ENCODE peak calls at places on chromosomes 7 and 10, in nine cellular contexts. One of them, this sample, is unnamed.

GRCh38 chr7:47384755-47385475 is 197.0 kb downstream of the TNS3 start:
- DNase-seq in HFFc6: no peak
- DNase-seq in fibroblast of the aortic adventitia: no peak
- DNase-seq in stomach: no peak
- DNase-seq in esophagus muscularis mucosa: no peak
- DNase-seq in GM12865: no peak
- DNase-seq in B cell: no peak
- DNase-seq in uterus: no peak
- DNase-seq in psoas muscle: no peak
- DNase-seq in this sample: peak

GRCh38 chr10:71473671-71474599 is 77.2 kb downstream of the CDH23 start:
- DNase-seq in psoas muscle: no peak
- DNase-seq in uterus: no peak
- DNase-seq in esophagus muscularis mucosa: no peak
- DNase-seq in fibroblast of the aortic adventitia: no peak
- DNase-seq in stomach: no peak
- DNase-seq in GM12865: no peak
- DNase-seq in B cell: no peak
- DNase-seq in HFFc6: no peak
- DNase-seq in this sample: no peak

GRCh38 chr10:132532174-132532573 is 5.4 kb upstream of the INPP5A start:
- DNase-seq in psoas muscle: no peak
- DNase-seq in uterus: peak
- DNase-seq in GM12865: no peak
- DNase-seq in HFFc6: no peak
- DNase-seq in fibroblast of the aortic adventitia: no peak
- DNase-seq in B cell: no peak
- DNase-seq in stomach: no peak
- DNase-seq in esophagus muscularis mucosa: no peak
- DNase-seq in this sample: no peak

GRCh38 chr10:3468919-3469638 is 296.5 kb upstream of the PITRM1 start:
- DNase-seq in stomach: no peak
- DNase-seq in uterus: peak
- DNase-seq in GM12865: peak
- DNase-seq in esophagus muscularis mucosa: no peak
- DNase-seq in fibroblast of the aortic adventitia: peak
- DNase-seq in psoas muscle: peak
- DNase-seq in B cell: no peak
- DNase-seq in HFFc6: peak
- DNase-seq in this sample: peak

GRCh38 chr7:116395125-116395791 is 104.3 kb upstream of the CAV2 start:
- DNase-seq in GM12865: no peak
- DNase-seq in uterus: peak
- DNase-seq in psoas muscle: no peak
- DNase-seq in B cell: no peak
- DNase-seq in stomach: no peak
- DNase-seq in esophagus muscularis mucosa: no peak
- DNase-seq in HFFc6: peak
- DNase-seq in fibroblast of the aortic adventitia: peak
- DNase-seq in this sample: no peak

GRCh38 chr10:13853854-13854253 is 267.1 kb downstream of the PRPF18 start:
- DNase-seq in psoas muscle: no peak
- DNase-seq in GM12865: no peak
- DNase-seq in B cell: no peak
- DNase-seq in HFFc6: peak
- DNase-seq in uterus: peak
- DNase-seq in stomach: no peak
- DNase-seq in fibroblast of the aortic adventitia: peak
- DNase-seq in esophagus muscularis mucosa: no peak
- DNase-seq in this sample: no peak

GRCh38 chr10:124697837-124698559 is 46.2 kb downstream of the FAM53B start:
- DNase-seq in B cell: peak
- DNase-seq in stomach: no peak
- DNase-seq in uterus: no peak
- DNase-seq in HFFc6: no peak
- DNase-seq in psoas muscle: no peak
- DNase-seq in GM12865: peak
- DNase-seq in esophagus muscularis mucosa: no peak
- DNase-seq in fibroblast of the aortic adventitia: no peak
- DNase-seq in this sample: no peak

GRCh38 chr7:17460001-17460400 is 161.5 kb downstream of the AHR start:
- DNase-seq in psoas muscle: no peak
- DNase-seq in stomach: no peak
- DNase-seq in GM12865: no peak
- DNase-seq in HFFc6: no peak
- DNase-seq in esophagus muscularis mucosa: no peak
- DNase-seq in uterus: no peak
- DNase-seq in fibroblast of the aortic adventitia: no peak
- DNase-seq in B cell: no peak
- DNase-seq in this sample: no peak

GRCh38 chr10:6980353-6980752 is 400.3 kb upstream of the PRKCQ start:
- DNase-seq in B cell: no peak
- DNase-seq in stomach: no peak
- DNase-seq in uterus: no peak
- DNase-seq in psoas muscle: no peak
- DNase-seq in HFFc6: no peak
- DNase-seq in GM12865: no peak
- DNase-seq in esophagus muscularis mucosa: peak
- DNase-seq in fibroblast of the aortic adventitia: no peak
- DNase-seq in this sample: no peak

GRCh38 chr10:118734477-118734876 is 20.3 kb downstream of the CACUL1 start:
- DNase-seq in esophagus muscularis mucosa: no peak
- DNase-seq in GM12865: no peak
- DNase-seq in uterus: no peak
- DNase-seq in psoas muscle: no peak
- DNase-seq in fibroblast of the aortic adventitia: peak
- DNase-seq in stomach: no peak
- DNase-seq in B cell: no peak
- DNase-seq in HFFc6: no peak
- DNase-seq in this sample: no peak
- TF ChIP-seq CTCF in esophagus muscularis mucosa: no peak
- TF ChIP-seq CTCF in GM12865: no peak
- TF ChIP-seq CTCF in uterus: peak
- TF ChIP-seq CTCF in psoas muscle: no peak
- TF ChIP-seq CTCF in fibroblast of the aortic adventitia: peak
- TF ChIP-seq CTCF in stomach: no peak
- TF ChIP-seq CTCF in B cell: no peak
- TF ChIP-seq CTCF in HFFc6: peak
- TF ChIP-seq CTCF in this sample: no peak

GRCh38 chr10:82277591-82277990 is 402.6 kb downstream of the NRG3 start:
- DNase-seq in esophagus muscularis mucosa: no peak
- DNase-seq in GM12865: no peak
- DNase-seq in fibroblast of the aortic adventitia: no peak
- DNase-seq in B cell: no peak
- DNase-seq in psoas muscle: no peak
- DNase-seq in HFFc6: no peak
- DNase-seq in uterus: no peak
- DNase-seq in stomach: no peak
- DNase-seq in this sample: no peak
- TF ChIP-seq CTCF in esophagus muscularis mucosa: no peak
- TF ChIP-seq CTCF in GM12865: no peak
- TF ChIP-seq CTCF in fibroblast of the aortic adventitia: no peak
- TF ChIP-seq CTCF in B cell: no peak
- TF ChIP-seq CTCF in psoas muscle: no peak
- TF ChIP-seq CTCF in HFFc6: no peak
- TF ChIP-seq CTCF in uterus: no peak
- TF ChIP-seq CTCF in stomach: no peak
- TF ChIP-seq CTCF in this sample: no peak

GRCh38 chr7:142908921-142909870 is 23.7 kb upstream of the TRPV6 start:
- DNase-seq in esophagus muscularis mucosa: no peak
- DNase-seq in fibroblast of the aortic adventitia: peak
- DNase-seq in psoas muscle: no peak
- DNase-seq in GM12865: peak
- DNase-seq in uterus: no peak
- DNase-seq in B cell: no peak
- DNase-seq in HFFc6: no peak
- DNase-seq in stomach: peak
- DNase-seq in this sample: no peak
- TF ChIP-seq CTCF in esophagus muscularis mucosa: no peak
- TF ChIP-seq CTCF in fibroblast of the aortic adventitia: peak
- TF ChIP-seq CTCF in psoas muscle: no peak
- TF ChIP-seq CTCF in GM12865: peak
- TF ChIP-seq CTCF in uterus: no peak
- TF ChIP-seq CTCF in B cell: peak
- TF ChIP-seq CTCF in HFFc6: no peak
- TF ChIP-seq CTCF in stomach: no peak
- TF ChIP-seq CTCF in this sample: no peak

GRCh38 chr7:9280088-9280487 is 846.7 kb downstream of the NXPH1 start:
- DNase-seq in esophagus muscularis mucosa: no peak
- DNase-seq in stomach: no peak
- DNase-seq in HFFc6: no peak
- DNase-seq in fibroblast of the aortic adventitia: no peak
- DNase-seq in psoas muscle: no peak
- DNase-seq in B cell: no peak
- DNase-seq in uterus: no peak
- DNase-seq in GM12865: no peak
- DNase-seq in this sample: no peak
- TF ChIP-seq CTCF in esophagus muscularis mucosa: no peak
- TF ChIP-seq CTCF in stomach: no peak
- TF ChIP-seq CTCF in HFFc6: no peak
- TF ChIP-seq CTCF in fibroblast of the aortic adventitia: no peak
- TF ChIP-seq CTCF in psoas muscle: no peak
- TF ChIP-seq CTCF in B cell: no peak
- TF ChIP-seq CTCF in uterus: no peak
- TF ChIP-seq CTCF in GM12865: no peak
- TF ChIP-seq CTCF in this sample: no peak

GRCh38 chr10:72952189-72952900 is 2.3 kb downstream of the PLA2G12B start:
- DNase-seq in HFFc6: no peak
- DNase-seq in B cell: no peak
- DNase-seq in GM12865: no peak
- DNase-seq in uterus: no peak
- DNase-seq in psoas muscle: no peak
- DNase-seq in fibroblast of the aortic adventitia: no peak
- DNase-seq in esophagus muscularis mucosa: no peak
- DNase-seq in stomach: no peak
- DNase-seq in this sample: no peak

GRCh38 chr10:72952901-72953223 is 1.7 kb downstream of the PLA2G12B start:
- DNase-seq in uterus: no peak
- DNase-seq in esophagus muscularis mucosa: no peak
- DNase-seq in psoas muscle: no peak
- DNase-seq in HFFc6: no peak
- DNase-seq in B cell: no peak
- DNase-seq in GM12865: no peak
- DNase-seq in stomach: no peak
- DNase-seq in fibroblast of the aortic adventitia: no peak
- DNase-seq in this sample: no peak

GRCh38 chr10:72953687-72954086 is 919 bp downstream of the PLA2G12B start:
- DNase-seq in B cell: no peak
- DNase-seq in esophagus muscularis mucosa: no peak
- DNase-seq in stomach: no peak
- DNase-seq in uterus: no peak
- DNase-seq in HFFc6: no peak
- DNase-seq in psoas muscle: no peak
- DNase-seq in GM12865: no peak
- DNase-seq in fibroblast of the aortic adventitia: no peak
- DNase-seq in this sample: no peak

GRCh38 chr10:72954230-72954595 is 393 bp downstream of the PLA2G12B start:
- DNase-seq in psoas muscle: no peak
- DNase-seq in HFFc6: no peak
- DNase-seq in stomach: no peak
- DNase-seq in esophagus muscularis mucosa: no peak
- DNase-seq in GM12865: no peak
- DNase-seq in B cell: no peak
- DNase-seq in fibroblast of the aortic adventitia: no peak
- DNase-seq in uterus: no peak
- DNase-seq in this sample: no peak

GRCh38 chr10:72954596-72955569 is at the start of gene PLA2G12B:
- DNase-seq in fibroblast of the aortic adventitia: no peak
- DNase-seq in esophagus muscularis mucosa: no peak
- DNase-seq in stomach: no peak
- DNase-seq in GM12865: no peak
- DNase-seq in uterus: no peak
- DNase-seq in B cell: no peak
- DNase-seq in HFFc6: no peak
- DNase-seq in psoas muscle: no peak
- DNase-seq in this sample: no peak
- TF ChIP-seq CTCF in fibroblast of the aortic adventitia: no peak
- TF ChIP-seq CTCF in esophagus muscularis mucosa: no peak
- TF ChIP-seq CTCF in stomach: no peak
- TF ChIP-seq CTCF in GM12865: no peak
- TF ChIP-seq CTCF in uterus: no peak
- TF ChIP-seq CTCF in B cell: no peak
- TF ChIP-seq CTCF in HFFc6: no peak
- TF ChIP-seq CTCF in psoas muscle: no peak
- TF ChIP-seq CTCF in this sample: no peak

GRCh38 chr7:51587600-51587999 is 271.0 kb upstream of the COBL start:
- DNase-seq in stomach: no peak
- DNase-seq in psoas muscle: no peak
- DNase-seq in esophagus muscularis mucosa: peak
- DNase-seq in B cell: no peak
- DNase-seq in HFFc6: no peak
- DNase-seq in fibroblast of the aortic adventitia: no peak
- DNase-seq in uterus: no peak
- DNase-seq in GM12865: no peak
- DNase-seq in this sample: no peak
- TF ChIP-seq CTCF in stomach: no peak
- TF ChIP-seq CTCF in psoas muscle: no peak
- TF ChIP-seq CTCF in esophagus muscularis mucosa: no peak
- TF ChIP-seq CTCF in B cell: no peak
- TF ChIP-seq CTCF in HFFc6: no peak
- TF ChIP-seq CTCF in fibroblast of the aortic adventitia: no peak
- TF ChIP-seq CTCF in uterus: no peak
- TF ChIP-seq CTCF in GM12865: no peak
- TF ChIP-seq CTCF in this sample: no peak

DNA sequence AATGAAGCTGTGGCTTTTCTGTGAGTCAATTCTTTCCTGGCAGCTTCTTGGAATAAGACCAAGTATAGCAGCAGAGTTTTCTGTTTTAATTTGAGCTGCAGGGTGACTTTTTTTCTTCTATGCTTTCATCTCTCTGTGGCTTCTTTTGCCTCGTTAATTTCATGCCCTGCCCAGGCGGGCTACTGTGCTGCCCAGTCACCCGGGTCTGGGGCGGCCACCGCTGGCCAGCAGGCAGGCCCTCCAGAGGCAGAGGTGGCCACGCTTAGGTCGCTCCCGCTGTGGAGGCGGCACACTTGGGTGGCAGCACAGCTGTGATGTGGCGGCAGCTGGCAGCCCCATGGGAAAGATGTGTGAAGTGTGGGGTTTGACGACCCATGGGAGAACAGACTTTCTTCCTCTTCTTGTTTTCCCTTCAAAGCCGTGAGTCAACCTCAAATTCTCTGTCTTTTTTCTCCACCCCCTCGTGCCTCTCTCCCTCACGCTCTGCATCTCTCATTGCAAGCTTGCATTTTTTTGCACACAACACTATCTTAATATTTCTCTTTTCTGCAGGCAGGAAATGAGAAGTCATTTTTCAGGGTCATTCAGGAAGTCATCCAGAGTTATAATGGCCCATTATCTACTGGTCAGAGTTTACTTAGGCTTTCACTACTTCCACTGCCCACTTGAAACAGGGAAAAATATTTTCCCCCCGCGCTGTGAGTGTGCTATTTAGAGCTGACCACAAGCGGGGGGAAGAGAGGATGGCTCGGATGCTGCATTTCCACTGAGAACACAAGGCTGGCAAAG is 67.8 kb downstream of the EGFR start:
- DNase-seq in uterus: no peak
- DNase-seq in psoas muscle: no peak
- DNase-seq in B cell: peak
- DNase-seq in esophagus muscularis mucosa: no peak
- DNase-seq in GM12865: peak
- DNase-seq in HFFc6: peak
- DNase-seq in fibroblast of the aortic adventitia: peak
- DNase-seq in stomach: no peak
- DNase-seq in this sample: no peak
- TF ChIP-seq CTCF in uterus: no peak
- TF ChIP-seq CTCF in psoas muscle: no peak
- TF ChIP-seq CTCF in B cell: no peak
- TF ChIP-seq CTCF in esophagus muscularis mucosa: no peak
- TF ChIP-seq CTCF in GM12865: no peak
- TF ChIP-seq CTCF in HFFc6: peak
- TF ChIP-seq CTCF in fibroblast of the aortic adventitia: peak
- TF ChIP-seq CTCF in stomach: no peak
- TF ChIP-seq CTCF in this sample: no peak